ENCODE peak calls at places on chromosomes 12 and 14, in seven cellular contexts. V is HCT116, Z is HepG2, O is K562, T is GM12878, C is SK-N-SH, B is H1. S is an unnamed sample.

GRCh38 chr12:82436354-82436753 is 78.0 kb downstream of the METTL25 start:
- DNase-seq in C (no peak), O (no peak), V (no peak), Z (no peak), T (no peak), B (no peak), S (no peak)

GRCh38 chr12:128571906-128572305 is 251.9 kb downstream of the SLC15A4 start:
- DNase-seq in Z (no peak), V (no peak), C (no peak), T (no peak), O (no peak), B (no peak), S (no peak)

GRCh38 chr14:55285048-55285652 is 13.9 kb downstream of the FBXO34 start:
- DNase-seq in T (no peak), V (no peak), C (no peak), Z (no peak), B (no peak), O (no peak), S (no peak)

GRCh38 chr12:11578461-11578993 is 70.9 kb upstream of the ETV6 start:
- DNase-seq in V (no peak), C (no peak), O (no peak), B (no peak), T (peak), Z (no peak), S (no peak)

GRCh38 chr12:100868487-100868886 is 73.9 kb downstream of the ANO4 start:
- DNase-seq in T (no peak), B (no peak), V (no peak), O (no peak), Z (no peak), C (no peak), S (no peak)

GRCh38 chr12:118544569-118544968 is 168.2 kb downstream of the SUDS3 start:
- DNase-seq in O (no peak), Z (peak), V (peak), B (no peak), C (no peak), T (no peak), S (no peak)

GRCh38 chr14:28756896-28757570 is 9.6 kb upstream of the FOXG1 start:
- DNase-seq in Z (peak), T (no peak), V (no peak), B (peak), C (peak), O (peak), S (peak)

GRCh38 chr12:78018146-78018910 is 187.6 kb downstream of the NAV3 start:
- DNase-seq in T (no peak), C (no peak), O (no peak), B (no peak), Z (peak), V (no peak), S (no peak)

GRCh38 chr14:23202001-23202400 is 18.5 kb upstream of the SLC7A8 start:
- DNase-seq in C (no peak), B (no peak), O (no peak), Z (no peak), V (no peak), T (no peak), S (no peak)

GRCh38 chr12:89907659-89908058 is 199.0 kb upstream of the ATP2B1 start:
- DNase-seq in V (no peak), T (no peak), B (no peak), C (no peak), Z (no peak), O (no peak), S (no peak)

GRCh38 chr12:94329366-94329765 is 130.3 kb downstream of the CEP83 start:
- DNase-seq in T (no peak), Z (no peak), V (no peak), B (no peak), O (no peak), C (no peak), S (no peak)

GRCh38 chr14:103770902-103771301 is 55.3 kb downstream of the ZFYVE21 start:
- DNase-seq in Z (no peak), T (no peak), O (no peak), V (no peak), C (no peak), B (no peak), S (no peak)

GRCh38 chr12:124593851-124594401 is 26.5 kb upstream of the NCOR2 start:
- DNase-seq in C (no peak), T (no peak), V (no peak), Z (no peak), B (no peak), O (no peak), S (no peak)

GRCh38 chr12:123085730-123086487 is 65.0 kb downstream of the PITPNM2 start:
- DNase-seq in Z (peak), T (no peak), C (peak), B (no peak), O (no peak), V (peak), S (peak)

GRCh38 chr12:123106640-123107359 is 44.1 kb downstream of the PITPNM2 start:
- DNase-seq in Z (no peak), O (peak), C (no peak), V (no peak), B (no peak), T (no peak), S (no peak)

GRCh38 chr12:11228268-11228879 is 41.1 kb downstream of the PRB3 start:
- DNase-seq in V (peak), B (peak), Z (peak), T (peak), C (peak), O (peak), S (peak)

GRCh38 chr14:24366664-24367505 is 1.1 kb upstream of the NFATC4 start:
- DNase-seq in V (peak), Z (peak), T (peak), B (peak), O (peak), C (peak), S (peak)

GRCh38 chr14:20772650-20773049 is 4.4 kb downstream of the EDDM3B start:
- DNase-seq in V (no peak), C (no peak), T (no peak), O (no peak), B (no peak), Z (no peak), S (no peak)

GRCh38 chr12:124771462-124772361 is 92.0 kb downstream of the SCARB1 start:
- DNase-seq in B (peak), O (peak), C (peak), Z (peak), V (peak), T (peak), S (peak)

GRCh38 chr14:53539489-53540126 is 386.5 kb upstream of the DDHD1 start:
- DNase-seq in Z (peak), B (peak), C (peak), V (peak), O (peak), T (peak), S (peak)

GRCh38 chr14:104245075-104245474 is 106.7 kb downstream of the KIF26A start:
- DNase-seq in C (no peak), Z (no peak), B (peak), V (no peak), T (no peak), O (no peak), S (no peak)

GRCh38 chr14:63760014-63760413 is 32.1 kb upstream of the SGPP1 start:
- DNase-seq in V (no peak), O (no peak), Z (no peak), B (no peak), C (no peak), T (no peak), S (no peak)

GRCh38 chr12:48818831-48819590 is 715 bp downstream of the CACNB3 start:
- DNase-seq in C (no peak), B (peak), O (no peak), T (no peak), V (no peak), Z (no peak), S (peak)

GRCh38 chr12:80271770-80272169 is 172.3 kb upstream of the PTPRQ start:
- DNase-seq in V (no peak), B (no peak), C (no peak), Z (no peak), T (no peak), O (no peak), S (no peak)

GRCh38 chr12:11879306-11879705 is 191.4 kb upstream of the BCL2L14 start:
- DNase-seq in V (no peak), C (no peak), Z (no peak), B (no peak), T (no peak), O (no peak), S (no peak)

GRCh38 chr14:29982993-29983392 is 55.3 kb upstream of the PRKD1 start:
- DNase-seq in V (no peak), Z (no peak), C (no peak), O (no peak), B (no peak), T (no peak), S (no peak)

GRCh38 chr12:118288174-118288573 is 84.5 kb downstream of the TAOK3 start:
- DNase-seq in Z (no peak), O (peak), B (no peak), V (no peak), T (no peak), C (no peak), S (no peak)

GRCh38 chr12:25558566-25558965 is 5.5 kb upstream of the LMNTD1 start:
- DNase-seq in Z (no peak), T (no peak), O (no peak), B (no peak), V (no peak), C (no peak), S (no peak)

GRCh38 chr12:130754234-130755001 is 38.3 kb upstream of the RIMBP2 start:
- DNase-seq in Z (no peak), C (no peak), V (no peak), T (no peak), O (peak), B (no peak), S (peak)

GRCh38 chr14:55221186-55221585 is 29.8 kb upstream of the DLGAP5 start:
- DNase-seq in Z (no peak), T (no peak), V (no peak), B (no peak), C (no peak), O (no peak), S (no peak)

GRCh38 chr12:46187023-46187422 is 81.8 kb downstream of the SLC38A1 start:
- DNase-seq in T (no peak), V (no peak), C (no peak), B (no peak), O (no peak), Z (no peak), S (no peak)

GRCh38 chr14:66746316-66747006 is 238.5 kb downstream of the GPHN start:
- DNase-seq in C (peak), Z (peak), T (no peak), O (peak), V (peak), B (no peak), S (peak)

GRCh38 chr14:103561381-103562134 is 899 bp downstream of the BAG5 start:
- DNase-seq in B (no peak), T (no peak), C (peak), V (no peak), O (no peak), Z (peak), S (peak)

GRCh38 chr14:78153069-78153351 is 17.2 kb upstream of the NRXN3 start:
- DNase-seq in O (no peak), T (no peak), C (no peak), B (no peak), V (no peak), Z (no peak), S (no peak)

GRCh38 chr12:26124491-26125450 is at the start of gene BHLHE41:
- DNase-seq in B (peak), T (no peak), C (peak), Z (no peak), O (peak), V (no peak), S (peak)

GRCh38 chr14:69701857-69702256 is 65.1 kb upstream of the SRSF5 start:
- DNase-seq in O (no peak), Z (no peak), B (no peak), C (no peak), T (no peak), V (no peak), S (no peak)

GRCh38 chr14:73058923-73059311 is 583 bp downstream of the RBM25 start:
- DNase-seq in T (no peak), C (peak), Z (peak), O (no peak), V (no peak), B (peak), S (peak)

GRCh38 chr12:88362439-88362838 is 217.8 kb downstream of the KITLG start:
- DNase-seq in Z (no peak), C (no peak), T (no peak), V (no peak), B (no peak), O (no peak), S (no peak)

GRCh38 chr12:88361493-88361892 is 218.8 kb downstream of the KITLG start:
- DNase-seq in V (no peak), O (no peak), Z (no peak), B (no peak), C (no peak), T (no peak), S (no peak)

DNA sequence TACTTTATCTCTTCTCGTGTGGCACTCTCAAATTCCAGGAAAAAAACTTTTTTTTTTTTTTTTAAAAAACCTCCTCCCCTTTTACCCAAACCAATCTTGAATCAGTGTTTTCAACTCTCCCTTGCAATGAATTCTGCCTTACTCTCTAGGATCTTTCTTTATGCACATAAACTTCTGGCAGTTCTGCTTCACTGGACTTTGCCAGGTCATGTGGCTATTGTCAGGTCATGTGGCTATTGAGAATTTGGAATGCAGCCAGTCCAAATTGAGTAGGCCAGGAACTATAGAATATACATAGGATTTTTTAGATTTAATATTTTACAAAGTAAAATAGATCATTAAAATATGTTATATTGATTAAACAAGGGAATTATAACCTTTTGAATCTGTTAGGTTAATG is 218.2 kb downstream of the TMTC3 start:
- DNase-seq in V (no peak), B (no peak), T (no peak), O (no peak), C (no peak), Z (no peak), S (no peak)
- TF ChIP-seq JUND in V (no peak), B (no peak), T (no peak), O (no peak), C (no peak), Z (no peak), S (no peak)

GRCh38 chr12:58950739-58951100 is 30.4 kb upstream of the LRIG3 start:
- DNase-seq in V (no peak), C (no peak), T (no peak), B (no peak), O (no peak), Z (no peak), S (no peak)
- TF ChIP-seq JUND in V (no peak), C (no peak), T (no peak), B (no peak), O (no peak), Z (no peak), S (no peak)

GRCh38 chr12:112537710-112538396 is 119.1 kb downstream of the PTPN11 start:
- DNase-seq in C (peak), T (no peak), O (no peak), V (peak), B (no peak), Z (peak), S (peak)
- TF ChIP-seq JUND in C (no peak), T (no peak), O (no peak), V (no peak), B (no peak), Z (no peak), S (no peak)

DNA sequence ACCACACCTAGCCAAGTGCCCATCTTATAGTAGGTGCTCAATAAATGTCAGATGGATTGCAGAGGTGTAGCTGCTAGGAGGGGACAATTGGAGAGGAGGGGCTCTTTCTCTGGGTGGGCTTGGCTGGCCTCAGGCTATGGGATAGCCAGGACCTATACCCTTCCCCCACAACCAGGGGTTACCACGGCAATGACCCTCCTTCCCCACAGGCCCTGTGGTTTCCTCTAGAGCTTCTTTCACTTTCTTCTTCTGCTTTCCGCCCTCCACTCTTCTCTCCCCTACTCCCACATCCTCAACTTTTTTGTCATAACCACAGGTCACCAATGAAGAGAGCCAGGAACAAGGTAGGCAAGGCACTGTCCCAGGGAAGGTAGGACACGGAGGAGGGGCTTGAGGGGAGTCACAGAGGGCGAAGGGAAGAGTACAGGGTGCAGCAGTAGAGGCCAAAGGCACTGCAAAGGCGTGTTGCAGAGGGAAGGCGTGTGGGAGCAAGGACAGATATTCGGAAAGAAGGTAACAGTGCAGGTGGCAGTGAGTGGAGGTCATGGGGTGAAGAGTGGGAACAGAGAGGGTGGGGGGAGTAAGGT is 1.9 kb upstream of the ITGB7 start:
- DNase-seq in T (no peak), C (no peak), V (no peak), O (no peak), B (no peak), Z (no peak), S (no peak)
- TF ChIP-seq JUND in T (no peak), C (no peak), V (no peak), O (no peak), B (no peak), Z (no peak), S (no peak)

GRCh38 chr12:99600388-99600787 is 47.2 kb upstream of the GARIN6 start:
- DNase-seq in O (no peak), T (peak), V (no peak), C (no peak), Z (no peak), B (no peak), S (no peak)
- TF ChIP-seq JUND in O (no peak), T (no peak), V (no peak), C (no peak), Z (no peak), B (no peak), S (no peak)

DNA sequence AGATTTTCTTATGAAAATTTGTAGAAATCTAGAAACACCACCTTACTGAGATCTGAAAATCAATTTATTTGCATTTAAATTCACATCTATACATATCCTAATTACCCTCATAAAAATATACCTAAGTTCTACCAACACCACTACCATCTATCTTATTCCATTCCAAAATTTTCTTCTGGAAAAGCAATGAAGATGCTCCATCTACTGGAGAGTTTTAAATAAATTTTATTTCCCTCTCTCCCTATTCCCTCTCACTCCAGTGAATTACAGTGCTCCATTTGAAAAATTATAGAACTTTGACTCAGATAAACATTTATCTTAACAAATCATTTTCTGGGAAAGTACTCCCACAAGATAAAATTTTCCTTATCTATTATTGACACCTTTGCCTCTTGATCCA is 2.3 kb upstream of the C14orf39 start:
- DNase-seq in C (peak), B (no peak), Z (no peak), T (no peak), O (no peak), V (no peak), S (peak)
- TF ChIP-seq JUND in C (no peak), B (no peak), Z (no peak), T (no peak), O (no peak), V (no peak), S (no peak)

GRCh38 chr14:58296731-58297130 is 1.6 kb upstream of the ARID4A start:
- DNase-seq in C (no peak), T (no peak), Z (no peak), O (no peak), B (no peak), V (no peak), S (no peak)

GRCh38 chr14:58298880-58299664 is 717 bp downstream of the ARID4A start:
- DNase-seq in V (no peak), B (peak), T (no peak), C (peak), Z (no peak), O (peak), S (no peak)

GRCh38 chr14:58298477-58298879 is at the start of gene ARID4A:
- DNase-seq in B (peak), T (no peak), C (no peak), Z (no peak), V (no peak), O (peak), S (no peak)

GRCh38 chr14:58297412-58297761 is 968 bp upstream of the ARID4A start:
- DNase-seq in Z (no peak), B (no peak), C (no peak), T (no peak), O (no peak), V (no peak), S (no peak)

DNA sequence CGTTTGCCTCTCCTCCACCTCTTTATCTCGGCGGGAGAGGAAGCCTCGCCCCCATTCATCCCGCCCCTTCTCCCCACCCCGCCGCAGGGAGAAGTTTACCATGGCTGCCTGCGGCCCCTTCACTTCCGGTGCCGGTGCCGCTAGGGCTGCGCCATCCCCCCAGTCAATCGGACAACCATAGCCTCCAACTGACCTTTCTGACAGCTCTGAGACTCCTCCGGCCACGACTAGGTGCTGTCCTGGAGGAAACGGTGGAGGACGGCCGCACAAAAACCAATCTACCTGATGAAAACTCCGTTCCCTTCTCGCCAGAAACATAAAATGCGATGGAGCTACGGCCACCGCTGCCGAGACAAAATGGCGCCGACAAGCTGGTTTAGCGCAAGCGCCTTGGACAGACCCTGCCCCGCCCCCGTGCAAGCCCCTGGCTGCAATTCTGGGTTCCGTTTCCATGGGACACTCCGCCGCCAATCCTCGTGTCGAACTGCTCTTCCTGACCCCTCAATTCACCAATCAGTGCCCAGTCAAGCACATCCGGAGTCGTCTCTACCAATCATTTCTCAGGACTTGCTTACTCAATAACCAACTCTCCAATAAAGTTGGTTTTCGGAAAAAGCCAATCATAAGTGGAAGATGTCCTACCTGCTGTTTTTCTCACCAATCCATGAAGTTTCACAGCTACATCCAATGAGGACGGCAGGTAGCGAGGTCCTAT is 436 bp upstream of the ARID4A start:
- DNase-seq in Z (peak), T (peak), C (peak), B (peak), O (peak), V (peak), S (peak)
- TF ChIP-seq JUND in Z (no peak), T (no peak), C (no peak), B (no peak), O (no peak), V (no peak), S (no peak)

S was measured in T47D.